ENCODE peak calls at places on chromosome 17, in four cellular contexts. One of them, this sample, is unnamed.

GRCh38 chr17:47896672-47897490 is 845 bp downstream of the SP2 start:
- DNase-seq in GM18507: no peak
- DNase-seq in GM20000: no peak
- DNase-seq in GM10248: no peak
- DNase-seq in this sample: no peak

GRCh38 chr17:6231886-6232767 is 161.9 kb downstream of the WSCD1 start:
- DNase-seq in GM18507: no peak
- DNase-seq in GM20000: no peak
- DNase-seq in GM10248: no peak
- DNase-seq in this sample: no peak

GRCh38 chr17:48228720-48229119 is 121.2 kb downstream of the SNX11 start:
- DNase-seq in GM18507: no peak
- DNase-seq in GM20000: no peak
- DNase-seq in GM10248: no peak
- DNase-seq in this sample: no peak

GRCh38 chr17:44043326-44043725 is 23.1 kb downstream of the LSM12 start:
- DNase-seq in GM18507: no peak
- DNase-seq in GM20000: no peak
- DNase-seq in GM10248: no peak
- DNase-seq in this sample: no peak

GRCh38 chr17:51257150-51258081 is 2.4 kb downstream of the MBTD1 start:
- DNase-seq in GM18507: no peak
- DNase-seq in GM20000: no peak
- DNase-seq in GM10248: no peak
- DNase-seq in this sample: no peak

GRCh38 chr17:57213180-57213825 is 43.0 kb upstream of the MSI2 start:
- DNase-seq in GM18507: no peak
- DNase-seq in GM20000: no peak
- DNase-seq in GM10248: no peak
- DNase-seq in this sample: no peak

GRCh38 chr17:77356109-77356689 is 215.4 kb downstream of the SEC14L1 start:
- DNase-seq in GM18507: no peak
- DNase-seq in GM20000: peak
- DNase-seq in GM10248: peak
- DNase-seq in this sample: peak

GRCh38 chr17:42548070-42548837 is 4.5 kb upstream of the HSD17B1 start:
- DNase-seq in GM18507: peak
- DNase-seq in GM20000: peak
- DNase-seq in GM10248: peak
- DNase-seq in this sample: peak

GRCh38 chr17:66399441-66399840 is 97.0 kb downstream of the PRKCA start:
- DNase-seq in GM18507: no peak
- DNase-seq in GM20000: no peak
- DNase-seq in GM10248: no peak
- DNase-seq in this sample: no peak

GRCh38 chr17:33914120-33914519 is 341.0 kb upstream of the CCL2 start:
- DNase-seq in GM18507: no peak
- DNase-seq in GM20000: no peak
- DNase-seq in GM10248: no peak
- DNase-seq in this sample: no peak

GRCh38 chr17:57408064-57408811 is 151.9 kb downstream of the MSI2 start:
- DNase-seq in GM18507: no peak
- DNase-seq in GM20000: peak
- DNase-seq in GM10248: peak
- DNase-seq in this sample: no peak

GRCh38 chr17:63984206-63984605 is 11.5 kb upstream of the SCN4A start:
- DNase-seq in GM18507: no peak
- DNase-seq in GM20000: no peak
- DNase-seq in GM10248: no peak
- DNase-seq in this sample: no peak

GRCh38 chr17:29590261-29590978 is 972 bp upstream of the GIT1 start:
- DNase-seq in GM18507: no peak
- DNase-seq in GM20000: no peak
- DNase-seq in GM10248: no peak
- DNase-seq in this sample: peak

GRCh38 chr17:1649844-1650409 is at the start of gene RILP:
- DNase-seq in GM18507: no peak
- DNase-seq in GM20000: no peak
- DNase-seq in GM10248: peak
- DNase-seq in this sample: peak

GRCh38 chr17:16013943-16014407 is 14.4 kb downstream of the TTC19 start:
- DNase-seq in GM18507: no peak
- DNase-seq in GM20000: no peak
- DNase-seq in GM10248: no peak
- DNase-seq in this sample: no peak